ENCODE peak calls at places on chromosomes 2 and 18, in seven cellular contexts. P, M, I, X, W, R and O are unnamed samples.

GRCh38 chr2:4354678-4355077 is 651.3 kb downstream of the DCDC2C start:
- DNase-seq in P (no peak), M (no peak), I (peak; percentile 59), X (no peak), W (no peak), R (no peak), O (no peak)

GRCh38 chr2:95307878-95308277 is 10.7 kb downstream of the KCNIP3 start:
- DNase-seq in P (no peak), M (no peak), I (no peak), X (no peak), W (no peak), R (no peak), O (no peak)

GRCh38 chr2:30491225-30491624 is 44.2 kb downstream of the LCLAT1 start:
- DNase-seq in P (no peak), M (no peak), I (no peak), X (no peak), W (no peak), R (no peak), O (no peak)

GRCh38 chr2:230778350-230779140 is 65.9 kb downstream of the CAB39 start:
- DNase-seq in P (no peak), M (no peak), I (no peak), X (no peak), W (no peak), R (no peak), O (no peak)

GRCh38 chr2:180607501-180608060 is 372.8 kb upstream of the UBE2E3 start:
- DNase-seq in P (no peak), M (no peak), I (no peak), X (no peak), W (no peak), R (no peak), O (no peak)

GRCh38 chr2:132984731-132985130 is 314.7 kb upstream of the LYPD1 start:
- DNase-seq in P (no peak), M (no peak), I (no peak), X (no peak), W (no peak), R (no peak), O (no peak)

GRCh38 chr2:122808286-122808969 is 1053.0 kb downstream of the TSN start:
- DNase-seq in P (no peak), M (no peak), I (no peak), X (no peak), W (no peak), R (no peak), O (no peak)

GRCh38 chr2:24124003-24124585 is 825 bp downstream of the FAM228B start:
- DNase-seq in P (no peak), M (no peak), I (no peak), X (no peak), W (no peak), R (no peak), O (no peak)

GRCh38 chr2:203656522-203657287 is 49.7 kb upstream of the CD28 start:
- DNase-seq in P (peak; percentile 59), M (peak; percentile 81), I (peak; percentile 83), X (peak; percentile 65), W (no peak), R (no peak), O (no peak)

GRCh38 chr2:36886664-36887063 is 79.7 kb downstream of the STRN start:
- DNase-seq in P (no peak), M (no peak), I (no peak), X (peak; percentile 21), W (no peak), R (no peak), O (no peak)

GRCh38 chr18:79395761-79396404 is at the start of gene NFATC1:
- DNase-seq in P (peak; percentile 62), M (peak; percentile 55), I (no peak), X (peak; percentile 42), W (peak; percentile 84), R (no peak), O (no peak)

GRCh38 chr2:160836755-160837154 is 323.5 kb upstream of the TANK start:
- DNase-seq in P (peak; percentile 67), M (no peak), I (no peak), X (peak; percentile 90), W (no peak), R (peak; percentile 60), O (no peak)

GRCh38 chr2:144596074-144596871 is 76.4 kb upstream of the ZEB2 start:
- DNase-seq in P (peak; percentile 42), M (peak; percentile 9), I (peak; percentile 58), X (peak; percentile 30), W (no peak), R (peak; percentile 4), O (no peak)

GRCh38 chr2:134681201-134681600 is 37.6 kb downstream of the TMEM163 start:
- DNase-seq in P (no peak), M (no peak), I (no peak), X (no peak), W (no peak), R (no peak), O (peak; percentile 62)

GRCh38 chr2:97966545-97967215 is 29.1 kb downstream of the TMEM131 start:
- DNase-seq in P (peak; percentile 43), M (no peak), I (no peak), X (no peak), W (no peak), R (no peak), O (no peak)

GRCh38 chr2:185279999-185280398 is 458.6 kb upstream of the FSIP2 start:
- DNase-seq in P (peak; percentile 3), M (no peak), I (no peak), X (no peak), W (no peak), R (no peak), O (no peak)

GRCh38 chr2:222915092-222915957 is 54.5 kb downstream of the ACSL3 start:
- DNase-seq in P (no peak), M (no peak), I (no peak), X (no peak), W (no peak), R (no peak), O (no peak)

GRCh38 chr2:3272761-3273160 is 104.9 kb downstream of the EIPR1 start:
- DNase-seq in P (no peak), M (no peak), I (no peak), X (no peak), W (no peak), R (no peak), O (no peak)

GRCh38 chr2:41441958-41442357 is 605.9 kb upstream of the PKDCC start:
- DNase-seq in P (no peak), M (no peak), I (no peak), X (no peak), W (no peak), R (no peak), O (no peak)

GRCh38 chr2:72781500-72781899 is 44.3 kb downstream of the EXOC6B start:
- DNase-seq in P (no peak), M (no peak), I (no peak), X (peak; percentile 4), W (no peak), R (no peak), O (no peak)

GRCh38 chr2:127217470-127218325 is 2.4 kb downstream of the CYP27C1 start:
- DNase-seq in P (peak; percentile 95), M (no peak), I (no peak), X (no peak), W (no peak), R (peak; percentile 68), O (peak; percentile 95)

GRCh38 chr2:7899241-7899640 is 782.6 kb upstream of the ID2 start:
- DNase-seq in P (no peak), M (no peak), I (no peak), X (no peak), W (no peak), R (no peak), O (no peak)

GRCh38 chr18:62318613-62319012 is 6.5 kb upstream of the TNFRSF11A start:
- DNase-seq in P (no peak), M (no peak), I (no peak), X (no peak), W (no peak), R (no peak), O (no peak)

GRCh38 chr2:112024246-112024645 is 30.8 kb upstream of the TMEM87B start:
- DNase-seq in P (no peak), M (no peak), I (no peak), X (no peak), W (no peak), R (no peak), O (no peak)

DNA sequence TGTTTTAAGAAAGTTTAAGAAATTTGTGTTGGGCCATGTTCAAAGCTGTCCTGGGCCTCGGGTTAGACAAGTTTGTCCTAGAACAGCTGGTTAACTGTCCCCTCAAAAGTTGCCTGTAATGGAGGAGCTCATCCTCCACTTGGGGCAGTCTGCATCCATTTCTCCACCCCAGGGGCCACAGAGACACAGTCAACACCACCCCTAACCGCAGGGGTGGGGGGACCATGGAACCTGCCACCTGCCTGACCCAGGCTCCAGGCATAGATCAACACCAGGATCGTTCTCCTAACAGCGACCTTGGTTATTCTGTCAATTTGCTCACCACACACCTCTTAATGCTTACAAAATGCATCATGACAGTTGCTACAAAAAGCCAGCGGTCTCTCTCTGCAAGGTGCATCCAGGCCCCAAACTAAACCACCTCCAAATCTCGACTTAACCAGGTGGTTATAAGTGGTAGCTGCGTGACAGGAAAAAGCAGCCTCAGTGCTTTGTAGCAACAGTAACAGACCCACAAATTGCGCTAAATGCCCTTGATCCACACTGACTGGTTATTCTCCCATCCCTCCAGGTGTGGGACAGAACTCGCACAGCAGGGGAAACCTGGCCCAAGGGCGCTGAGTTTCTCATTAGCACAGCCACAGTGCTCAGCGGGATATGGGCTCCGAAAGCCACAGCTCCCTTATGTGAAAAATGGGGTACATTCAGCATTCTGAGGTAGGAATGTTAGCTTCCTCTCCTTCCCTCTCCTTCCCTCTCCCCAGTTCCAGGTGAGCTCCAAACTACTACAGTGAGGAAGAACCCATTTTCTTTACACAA is 48.0 kb downstream of the HDLBP start:
- DNase-seq in P (no peak), M (no peak), I (peak; percentile 45), X (no peak), W (no peak), R (no peak), O (peak; percentile 46)
- TF ChIP-seq CTCF in P (no peak), M (no peak), I (no peak), X (no peak), W (no peak), R (no peak), O (no peak)

DNA sequence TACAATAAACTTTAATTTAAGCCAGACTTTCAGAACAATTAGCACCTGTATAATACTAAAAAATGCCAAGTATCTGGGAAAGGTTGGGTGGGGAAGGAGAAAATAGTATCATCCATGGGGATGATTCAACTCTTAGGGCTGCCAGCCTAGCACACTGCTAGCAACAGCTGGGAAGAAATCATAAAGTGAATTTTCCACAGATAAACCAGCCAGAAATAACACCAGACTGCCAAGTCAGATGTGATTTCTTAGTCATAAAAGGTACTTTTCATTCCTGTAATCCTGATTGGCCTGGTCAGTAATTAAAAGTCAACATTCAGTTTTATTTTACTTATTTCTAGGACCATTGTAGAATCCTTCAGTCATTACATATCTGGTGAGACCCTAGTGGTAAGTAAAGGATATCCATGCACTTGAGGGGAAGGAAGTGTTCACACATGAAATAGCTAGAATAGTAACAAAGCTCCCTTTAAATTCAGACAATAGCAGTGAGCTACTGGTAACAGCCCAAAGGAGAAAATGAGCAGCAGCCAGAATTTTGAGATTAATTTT is 59.4 kb downstream of the LIMS1 start:
- DNase-seq in P (peak; percentile 71), M (no peak), I (peak; percentile 46), X (peak; percentile 66), W (no peak), R (peak; percentile 79), O (no peak)
- TF ChIP-seq CTCF in P (no peak), M (no peak), I (peak; percentile 14), X (peak; percentile 6), W (peak; percentile 68), R (no peak), O (peak; percentile 40)

GRCh38 chr18:48668466-48669179 is 129.8 kb downstream of the CTIF start:
- DNase-seq in P (no peak), M (no peak), I (peak; percentile 44), X (no peak), W (no peak), R (no peak), O (no peak)
- TF ChIP-seq CTCF in P (no peak), M (no peak), I (no peak), X (peak; percentile 2), W (no peak), R (no peak), O (no peak)

GRCh38 chr18:58768293-58768974 is 96.2 kb upstream of the ZNF532 start:
- DNase-seq in P (peak; percentile 69), M (peak; percentile 75), I (peak; percentile 86), X (peak; percentile 34), W (peak; percentile 89), R (no peak), O (peak; percentile 90)
- TF ChIP-seq CTCF in P (peak; percentile 75), M (peak; percentile 91), I (peak; percentile 47), X (peak; percentile 82), W (peak; percentile 93), R (peak; percentile 88), O (peak; percentile 96)